ENCODE peak calls at places on chromosomes 3 and 15, in eight cellular contexts. J is neuronal stem cell, G is body of pancreas, P is ascending aorta, M is left ventricle myocardium inferior, C is testis, O is tibial artery, S is HAP-1. Z is an unnamed sample.
A peak's percentile ranks its signal among the peaks of the same experiment; 100 is the strongest.

GRCh38 chr15:49927462-49927861 is 191.6 kb downstream of the ATP8B4 start:
- DNase-seq in J (no peak), G (no peak), P (no peak), M (no peak), C (no peak), O (no peak), S (no peak), Z (no peak)

GRCh38 chr3:78235841-78236240 is 1195.9 kb downstream of the ROBO2 start:
- DNase-seq in J (no peak), G (no peak), P (no peak), M (no peak), C (no peak), O (no peak), S (no peak), Z (no peak)

GRCh38 chr3:136604961-136605360 is 147.2 kb downstream of the STAG1 start:
- DNase-seq in J (no peak), G (no peak), P (no peak), M (no peak), C (no peak), O (no peak), S (no peak), Z (no peak)

GRCh38 chr15:31511707-31512310 is 185.2 kb downstream of the KLF13 start:
- DNase-seq in J (no peak), G (no peak), P (no peak), M (no peak), C (no peak), O (no peak), S (no peak), Z (no peak)

GRCh38 chr3:110806924-110807323 is 264.7 kb upstream of the NECTIN3 start:
- DNase-seq in J (no peak), G (no peak), P (no peak), M (no peak), C (no peak), O (no peak), S (no peak), Z (no peak)

GRCh38 chr15:29998017-29998416 is 84.7 kb upstream of the GOLGA8J start:
- DNase-seq in J (no peak), G (no peak), P (no peak), M (no peak), C (no peak), O (no peak), S (no peak), Z (no peak)

GRCh38 chr3:134326760-134327593 is 47.3 kb downstream of the AMOTL2 start:
- DNase-seq in J (peak; percentile 64), G (peak; percentile 60), P (peak; percentile 88), M (peak; percentile 25), C (peak; percentile 41), O (peak; percentile 88), S (peak; percentile 56), Z (peak; percentile 96)

GRCh38 chr3:46628980-46629379 is 16.7 kb downstream of the FAM240A start:
- DNase-seq in J (no peak), G (no peak), P (no peak), M (no peak), C (no peak), O (no peak), S (no peak), Z (no peak)

GRCh38 chr3:145286937-145287336 is 874.0 kb downstream of the PLOD2 start:
- DNase-seq in J (no peak), G (no peak), P (no peak), M (no peak), C (no peak), O (no peak), S (no peak), Z (no peak)

GRCh38 chr3:127796045-127796720 is 26.1 kb downstream of the MGLL start:
- DNase-seq in J (no peak), G (no peak), P (no peak), M (no peak), C (no peak), O (no peak), S (no peak), Z (no peak)

GRCh38 chr15:40952301-40952900 is 870 bp upstream of the CHAC1 start:
- DNase-seq in J (no peak), G (no peak), P (no peak), M (no peak), C (no peak), O (no peak), S (no peak), Z (no peak)

GRCh38 chr15:44298878-44299277 is 10.4 kb downstream of the GOLM2 start:
- DNase-seq in J (no peak), G (no peak), P (no peak), M (no peak), C (no peak), O (no peak), S (no peak), Z (no peak)

GRCh38 chr3:2547049-2547448 is 448.4 kb downstream of the CNTN4 start:
- DNase-seq in J (no peak), G (no peak), P (no peak), M (no peak), C (no peak), O (no peak), S (no peak), Z (no peak)

GRCh38 chr3:169362261-169362660 is 301.3 kb downstream of the MECOM start:
- DNase-seq in J (no peak), G (peak; percentile 82), P (no peak), M (no peak), C (no peak), O (no peak), S (no peak), Z (no peak)

GRCh38 chr3:37668431-37668830 is 193.2 kb upstream of the CTDSPL start:
- DNase-seq in J (no peak), G (peak; percentile 33), P (peak; percentile 78), M (no peak), C (peak; percentile 62), O (peak; percentile 79), S (no peak), Z (no peak)

DNA sequence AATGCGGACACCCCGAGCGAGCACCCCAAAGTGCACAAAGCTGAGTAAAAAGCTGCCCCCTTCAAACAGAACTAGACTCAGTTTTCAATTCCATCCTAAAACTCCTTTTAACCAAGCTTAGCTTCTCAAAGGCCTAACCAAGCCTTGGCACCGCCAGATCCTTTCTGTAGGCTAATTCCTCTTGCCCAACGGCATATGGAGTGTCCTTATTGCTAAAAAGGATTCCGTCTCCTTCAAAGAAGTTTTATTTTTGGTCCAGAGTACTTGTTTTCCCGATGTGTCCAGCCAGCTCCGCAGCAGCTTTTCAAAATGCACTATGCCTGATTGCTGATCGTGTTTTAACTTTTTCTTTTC is 5.3 kb downstream of the BHLHE40 start:
- DNase-seq in J (no peak), G (no peak), P (no peak), M (no peak), C (no peak), O (no peak), S (no peak), Z (no peak)
- H3K4me1 ChIP-seq in J (peaks cover 20% of the 10 kb centered on the region), G (peaks cover 72% of the 10 kb centered on the region), P (peaks cover 29% of the 10 kb centered on the region), M (peaks cover 87% of the 10 kb centered on the region), C (peaks cover 54% of the 10 kb centered on the region), O (peaks cover 81% of the 10 kb centered on the region), S (peaks cover 19% of the 10 kb centered on the region), Z (peaks cover 26% of the 10 kb centered on the region)

GRCh38 chr3:186476044-186476468 is 68.1 kb downstream of the CRYGS start:
- DNase-seq in J (no peak), G (peak; percentile 23), P (no peak), M (no peak), C (no peak), O (no peak), S (no peak), Z (no peak)

GRCh38 chr3:186481526-186481925 is 62.7 kb downstream of the CRYGS start:
- DNase-seq in J (no peak), G (no peak), P (no peak), M (no peak), C (no peak), O (no peak), S (no peak), Z (no peak)

GRCh38 chr3:186476541-186476940 is 67.6 kb downstream of the CRYGS start:
- DNase-seq in J (no peak), G (no peak), P (no peak), M (no peak), C (no peak), O (no peak), S (no peak), Z (no peak)

GRCh38 chr3:186477033-186477432 is 67.1 kb downstream of the CRYGS start:
- DNase-seq in J (no peak), G (no peak), P (no peak), M (no peak), C (no peak), O (no peak), S (no peak), Z (no peak)

GRCh38 chr3:186477876-186478275 is 66.3 kb downstream of the CRYGS start:
- DNase-seq in J (no peak), G (no peak), P (no peak), M (no peak), C (no peak), O (no peak), S (no peak), Z (no peak)
- H3K4me3 ChIP-seq in J (no peak overlapping the region), G (no peak overlapping the region), P (no peak overlapping the region), M (no peak overlapping the region), C (no peak overlapping the region), O (no peak overlapping the region), S (no peak overlapping the region), Z (no peak overlapping the region)

GRCh38 chr3:50270422-50270831 is 1.5 kb downstream of the SEMA3B start:
- DNase-seq in J (no peak), G (no peak), P (no peak), M (no peak), C (no peak), O (no peak), S (no peak), Z (no peak)

GRCh38 chr3:50270841-50271240 is 1.9 kb downstream of the SEMA3B start:
- DNase-seq in J (no peak), G (no peak), P (no peak), M (no peak), C (no peak), O (no peak), S (no peak), Z (no peak)

GRCh38 chr3:50272911-50273688 is 4.2 kb downstream of the SEMA3B start:
- DNase-seq in J (peak; percentile 85), G (peak; percentile 89), P (peak; percentile 91), M (peak; percentile 85), C (peak; percentile 89), O (peak; percentile 91), S (peak; percentile 58), Z (peak; percentile 70)

GRCh38 chr3:50269977-50270413 is 1.0 kb downstream of the SEMA3B start:
- DNase-seq in J (no peak), G (no peak), P (no peak), M (no peak), C (no peak), O (no peak), S (no peak), Z (no peak)

GRCh38 chr3:50271314-50272072 is 2.5 kb downstream of the SEMA3B start:
- DNase-seq in J (no peak), G (no peak), P (no peak), M (no peak), C (no peak), O (no peak), S (no peak), Z (no peak)
- H3K4me1 ChIP-seq in J (peaks cover 30% of the 10 kb centered on the region), G (peaks cover 78% of the 10 kb centered on the region), P (peaks cover 16% of the 10 kb centered on the region), M (peaks cover 68% of the 10 kb centered on the region), C (peaks cover 37% of the 10 kb centered on the region), O (peaks cover 50% of the 10 kb centered on the region), S (no peaks in the 10 kb centered on the region), Z (peaks cover 56% of the 10 kb centered on the region)

DNA sequence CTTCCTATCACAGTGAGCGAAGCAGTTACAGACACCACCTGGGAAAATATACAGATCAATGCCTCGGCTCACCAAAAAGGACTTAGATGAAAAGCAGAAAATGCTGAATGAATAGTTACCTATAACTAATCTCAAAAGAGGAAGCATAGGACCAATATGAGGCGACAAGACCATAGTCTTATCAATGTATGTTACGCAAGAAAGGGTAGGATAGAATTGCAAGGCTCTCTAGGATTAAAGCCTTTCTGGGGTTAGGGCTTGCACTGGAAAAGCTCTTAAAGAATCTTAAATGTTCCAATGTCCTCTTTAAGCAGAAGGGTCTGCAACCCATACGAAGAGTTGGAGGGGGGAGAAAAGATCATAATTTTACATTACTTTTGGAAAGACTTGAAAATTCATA is 185.8 kb downstream of the GREM1 start:
- DNase-seq in J (no peak), G (no peak), P (no peak), M (no peak), C (no peak), O (no peak), S (no peak), Z (no peak)
- H3K4me3 ChIP-seq in J (no peak overlapping the region), G (no peak overlapping the region), P (no peak overlapping the region), M (no peak overlapping the region), C (no peak overlapping the region), O (no peak overlapping the region), S (no peak overlapping the region), Z (no peak overlapping the region)